ENCODE peak calls at places on chromosome 2, in eight cellular contexts. K, L, Q, X, G, M, O and V are unnamed samples.

GRCh38 chr2:30979822-30980245 is 158.4 kb downstream of the GALNT14 start:
- DNase-seq in K (peak; percentile 84), L (peak; percentile 82), Q (peak; percentile 64), X (no peak), G (no peak), M (no peak), O (no peak), V (no peak)

GRCh38 chr2:108271691-108272253 is 16.9 kb upstream of the SULT1C2 start:
- DNase-seq in K (peak; percentile 86), L (no peak), Q (no peak), X (no peak), G (peak; percentile 84), M (no peak), O (no peak), V (peak; percentile 27)

GRCh38 chr2:184322615-184323014 is 275.7 kb upstream of the ZNF804A start:
- DNase-seq in K (no peak), L (no peak), Q (no peak), X (no peak), G (no peak), M (no peak), O (no peak), V (no peak)

GRCh38 chr2:71620851-71621251 is 167.5 kb downstream of the DYSF start:
- DNase-seq in K (no peak), L (peak; percentile 52), Q (peak; percentile 30), X (no peak), G (no peak), M (no peak), O (peak; percentile 23), V (no peak)

GRCh38 chr2:219149667-219150066 is 10.9 kb downstream of the NHEJ1 start:
- DNase-seq in K (peak; percentile 26), L (no peak), Q (no peak), X (no peak), G (no peak), M (no peak), O (no peak), V (no peak)

GRCh38 chr2:7621018-7621814 is 704.0 kb downstream of the RNF144A start:
- DNase-seq in K (peak; percentile 38), L (no peak), Q (no peak), X (no peak), G (no peak), M (no peak), O (no peak), V (no peak)

GRCh38 chr2:188193230-188193629 is 98.4 kb upstream of the GULP1 start:
- DNase-seq in K (peak; percentile 55), L (no peak), Q (no peak), X (no peak), G (no peak), M (no peak), O (no peak), V (no peak)

GRCh38 chr2:64426191-64426952 is 27.6 kb upstream of the LGALSL start:
- DNase-seq in K (peak; percentile 72), L (no peak), Q (no peak), X (no peak), G (no peak), M (no peak), O (no peak), V (no peak)

GRCh38 chr2:130843321-130843985 is 6.7 kb downstream of the ARHGEF4 start:
- DNase-seq in K (no peak), L (no peak), Q (no peak), X (no peak), G (no peak), M (no peak), O (no peak), V (no peak)

GRCh38 chr2:42933824-42934254 is 141.5 kb upstream of the HAAO start:
- DNase-seq in K (no peak), L (no peak), Q (no peak), X (no peak), G (peak; percentile 88), M (no peak), O (no peak), V (no peak)

GRCh38 chr2:237171396-237171795 is 85.7 kb downstream of the COPS8 start:
- DNase-seq in K (peak; percentile 85), L (no peak), Q (no peak), X (no peak), G (peak; percentile 62), M (no peak), O (no peak), V (peak; percentile 93)

GRCh38 chr2:69224495-69224803 is 162.6 kb downstream of the GFPT1 start:
- DNase-seq in K (no peak), L (no peak), Q (no peak), X (no peak), G (no peak), M (no peak), O (no peak), V (no peak)

GRCh38 chr2:38176619-38177021 is 100.7 kb upstream of the CYP1B1 start:
- DNase-seq in K (no peak), L (no peak), Q (no peak), X (no peak), G (peak; percentile 61), M (no peak), O (no peak), V (peak; percentile 78)

GRCh38 chr2:197261808-197262226 is 48.8 kb downstream of the ANKRD44 start:
- DNase-seq in K (no peak), L (no peak), Q (no peak), X (no peak), G (no peak), M (no peak), O (no peak), V (no peak)

GRCh38 chr2:197266477-197266876 is 44.1 kb downstream of the ANKRD44 start:
- DNase-seq in K (no peak), L (no peak), Q (no peak), X (no peak), G (no peak), M (no peak), O (peak; percentile 54), V (no peak)

GRCh38 chr2:197263077-197263476 is 47.5 kb downstream of the ANKRD44 start:
- DNase-seq in K (no peak), L (no peak), Q (no peak), X (no peak), G (no peak), M (no peak), O (no peak), V (no peak)

GRCh38 chr2:197265931-197266330 is 44.6 kb downstream of the ANKRD44 start:
- DNase-seq in K (no peak), L (no peak), Q (no peak), X (no peak), G (no peak), M (no peak), O (no peak), V (no peak)

DNA sequence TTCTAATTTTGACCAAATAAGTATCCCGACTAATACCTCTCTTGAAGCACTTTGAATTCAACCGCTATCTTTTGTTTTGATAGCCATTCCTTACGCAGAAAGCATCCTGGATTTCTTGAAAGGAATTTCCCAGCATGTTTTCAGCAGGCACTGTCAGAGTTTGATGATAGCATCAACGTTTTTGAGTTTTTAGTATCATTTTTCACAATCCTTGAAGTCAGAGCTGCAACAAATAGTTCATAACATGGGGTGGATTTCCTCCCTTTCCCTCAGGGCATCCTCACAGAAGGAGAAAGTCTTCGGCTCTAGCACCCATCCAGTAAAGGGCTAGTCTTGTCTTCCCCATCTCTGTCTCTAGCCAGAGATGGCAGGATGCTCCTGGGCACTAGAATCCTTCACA is 46.2 kb downstream of the ANKRD44 start:
- DNase-seq in K (no peak), L (no peak), Q (no peak), X (no peak), G (no peak), M (no peak), O (no peak), V (no peak)
- H3K27ac ChIP-seq in K (no peak overlapping the region), L (no peak overlapping the region), Q (no peak overlapping the region), X (no peak overlapping the region), G (no peak overlapping the region), M (no peak overlapping the region), O (no peak overlapping the region), V (no peak overlapping the region)

GRCh38 chr2:10826625-10827024 is 14.0 kb upstream of the PDIA6 start:
- DNase-seq in K (no peak), L (no peak), Q (no peak), X (no peak), G (no peak), M (no peak), O (no peak), V (no peak)

GRCh38 chr2:10828346-10828745 is 15.8 kb upstream of the PDIA6 start:
- DNase-seq in K (no peak), L (no peak), Q (no peak), X (no peak), G (no peak), M (no peak), O (no peak), V (no peak)

GRCh38 chr2:10821291-10821690 is 8.7 kb upstream of the PDIA6 start:
- DNase-seq in K (no peak), L (no peak), Q (no peak), X (no peak), G (no peak), M (no peak), O (no peak), V (no peak)

GRCh38 chr2:10820562-10820961 is 8.0 kb upstream of the PDIA6 start:
- DNase-seq in K (no peak), L (no peak), Q (no peak), X (peak; percentile 60), G (no peak), M (no peak), O (no peak), V (no peak)

DNA sequence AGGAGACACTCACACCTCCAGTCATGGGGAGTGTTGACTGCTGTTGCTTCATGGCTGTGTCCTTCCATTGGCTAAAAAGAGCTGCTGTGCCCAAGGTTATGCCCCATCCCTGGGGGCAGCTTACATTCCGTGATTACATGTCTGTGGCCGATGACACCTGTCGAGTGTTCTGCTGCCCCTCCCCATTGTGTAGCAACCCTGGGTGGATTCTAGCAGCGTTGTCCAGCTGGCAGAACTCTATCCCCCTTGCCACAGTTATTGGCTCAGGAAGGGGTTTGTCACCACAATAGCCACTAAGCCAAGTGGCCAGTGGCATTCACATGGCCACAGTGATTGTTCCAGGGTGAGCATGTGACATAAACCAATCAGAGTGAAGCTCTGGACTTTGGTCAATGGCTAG is 11.6 kb upstream of the PDIA6 start:
- DNase-seq in K (no peak), L (no peak), Q (no peak), X (no peak), G (no peak), M (no peak), O (no peak), V (no peak)
- H3K27ac ChIP-seq in K (no peak overlapping the region), L (no peak overlapping the region), Q (no peak overlapping the region), X (no peak overlapping the region), G (no peak overlapping the region), M (no peak overlapping the region), O (no peak overlapping the region), V (no peak overlapping the region)

DNA sequence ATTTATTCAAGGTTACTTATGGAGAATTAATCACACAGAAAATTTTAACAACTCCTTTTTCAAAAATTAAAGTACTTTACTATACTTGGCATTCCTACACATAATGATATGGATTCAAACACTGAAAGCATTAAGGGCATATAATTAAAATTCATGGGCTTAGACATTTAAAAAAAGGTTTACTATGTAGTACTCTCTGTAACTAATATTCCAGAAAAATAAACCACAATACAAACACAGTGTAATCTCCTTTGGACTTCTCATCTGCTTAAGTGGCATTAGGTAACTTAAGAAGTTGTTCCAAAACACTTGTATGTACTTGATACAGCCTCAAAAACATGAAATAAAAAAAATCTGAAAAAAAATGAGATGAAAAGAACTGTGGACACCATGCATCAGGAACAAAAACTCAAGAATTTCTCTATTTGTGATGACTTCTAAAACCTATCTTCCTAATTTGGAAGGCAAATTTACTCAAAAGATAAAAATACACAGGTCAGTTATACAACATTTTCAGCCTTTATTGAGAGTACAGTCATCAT is 21.0 kb downstream of the C1D start:
- DNase-seq in K (no peak), L (no peak), Q (no peak), X (no peak), G (no peak), M (no peak), O (no peak), V (no peak)
- H3K27ac ChIP-seq in K (no peak overlapping the region), L (no peak overlapping the region), Q (no peak overlapping the region), X (no peak overlapping the region), G (no peak overlapping the region), M (no peak overlapping the region), O (no peak overlapping the region), V (no peak overlapping the region)

GRCh38 chr2:105553538-105554196 is 154.8 kb upstream of the FHL2 start:
- DNase-seq in K (peak; percentile 88), L (no peak), Q (peak; percentile 3), X (no peak), G (peak; percentile 39), M (no peak), O (no peak), V (no peak)
- H3K27ac ChIP-seq in K (no peak overlapping the region), L (no peak overlapping the region), Q (no peak overlapping the region), X (no peak overlapping the region), G (peak overlapping the region; percentile 20), M (no peak overlapping the region), O (no peak overlapping the region), V (no peak overlapping the region)